ENCODE peak calls at places on chromosomes 16 and 17, in six cellular contexts. Z, S, K, X, U and J are unnamed samples.

GRCh38 chr17:49698005-49698404 is 9.8 kb downstream of the SLC35B1 start:
- DNase-seq in Z (no peak), S (no peak), U (no peak), K (no peak), X (no peak), J (no peak)

GRCh38 chr17:45247429-45248131 is 14.3 kb downstream of the SPATA32 start:
- DNase-seq in U (peak), S (peak), X (peak), Z (peak), K (no peak), J (peak)

GRCh38 chr16:87437911-87438610 is 45.9 kb downstream of the MAP1LC3B start:
- DNase-seq in Z (no peak), S (no peak), U (no peak), X (no peak), K (no peak), J (no peak)

GRCh38 chr16:21611546-21612384 is 12.4 kb downstream of the METTL9 start:
- DNase-seq in U (no peak), X (no peak), Z (peak), S (no peak), K (no peak), J (no peak)

GRCh38 chr17:58007781-58008706 is 998 bp upstream of the SRSF1 start:
- DNase-seq in K (no peak), U (no peak), Z (no peak), S (no peak), X (no peak), J (no peak)

GRCh38 chr16:88588148-88588547 is 17.9 kb downstream of the ZC3H18 start:
- DNase-seq in K (no peak), S (no peak), Z (no peak), X (no peak), U (no peak), J (no peak)

GRCh38 chr17:10516065-10516464 is 2.3 kb downstream of the MYH1 start:
- DNase-seq in Z (no peak), X (no peak), S (no peak), U (no peak), K (no peak), J (no peak)

GRCh38 chr16:57993897-57994296 is 6.6 kb downstream of the ZNF319 start:
- DNase-seq in U (no peak), K (no peak), X (no peak), Z (no peak), S (no peak), J (no peak)

GRCh38 chr16:31002252-31002700 is 8.2 kb downstream of the STX1B start:
- DNase-seq in X (no peak), U (no peak), S (no peak), K (no peak), Z (no peak), J (no peak)

GRCh38 chr16:83842755-83843507 is 35.2 kb downstream of the HSBP1 start:
- DNase-seq in K (no peak), U (peak), X (no peak), Z (no peak), S (no peak), J (no peak)

GRCh38 chr16:82264781-82265180 is 94.8 kb upstream of the MPHOSPH6 start:
- DNase-seq in Z (no peak), U (no peak), K (no peak), S (no peak), X (no peak), J (no peak)

GRCh38 chr17:35765086-35765710 is 4.5 kb downstream of the C17orf50 start:
- DNase-seq in X (no peak), K (no peak), S (no peak), U (no peak), Z (no peak), J (no peak)

GRCh38 chr17:71635187-71635586 is 485.6 kb upstream of the SOX9 start:
- DNase-seq in Z (no peak), S (no peak), X (no peak), K (no peak), U (no peak), J (no peak)

GRCh38 chr17:77011173-77012011 is 129.4 kb upstream of the SEC14L1 start:
- DNase-seq in K (peak), X (peak), S (peak), U (no peak), Z (peak), J (no peak)